ENCODE peak calls at places on chromosomes 4 and X, in four cellular contexts. One of them, this sample, is unnamed.
A peak's percentile ranks its signal among the peaks of the same experiment; 100 is the strongest.

GRCh38 chr4:110009526-110009925 is 96.8 kb downstream of the EGF start:
- DNase-seq in amniotic stem cell: no peak
- DNase-seq in NCI-H460: no peak
- DNase-seq in Karpas-422: no peak
- DNase-seq in this sample: no peak

GRCh38 chr4:176610594-176610993 is 182.1 kb downstream of the VEGFC start:
- DNase-seq in NCI-H460: no peak
- DNase-seq in Karpas-422: no peak
- DNase-seq in amniotic stem cell: no peak
- DNase-seq in this sample: no peak

GRCh38 chrX:124358796-124359386 is 12.5 kb downstream of the SH2D1A start:
- DNase-seq in Karpas-422: no peak
- DNase-seq in NCI-H460: no peak
- DNase-seq in amniotic stem cell: no peak
- DNase-seq in this sample: no peak

GRCh38 chr4:105815701-105816100 is 79.6 kb upstream of the NPNT start:
- DNase-seq in NCI-H460: no peak
- DNase-seq in amniotic stem cell: no peak
- DNase-seq in Karpas-422: no peak
- DNase-seq in this sample: no peak

GRCh38 chr4:8644966-8645752 is 52.6 kb downstream of the CPZ start:
- DNase-seq in Karpas-422: no peak
- DNase-seq in amniotic stem cell: no peak
- DNase-seq in NCI-H460: no peak
- DNase-seq in this sample: no peak

GRCh38 chr4:150067859-150068258 is 10.4 kb upstream of the DCLK2 start:
- DNase-seq in amniotic stem cell: no peak
- DNase-seq in Karpas-422: no peak
- DNase-seq in NCI-H460: no peak
- DNase-seq in this sample: no peak

GRCh38 chr4:48778431-48779094 is 1.5 kb downstream of the FRYL start:
- DNase-seq in NCI-H460: no peak
- DNase-seq in amniotic stem cell: no peak
- DNase-seq in Karpas-422: peak; percentile 54
- DNase-seq in this sample: peak; percentile 60

GRCh38 chr4:138609943-138610350 is 367.8 kb upstream of the SLC7A11 start:
- DNase-seq in amniotic stem cell: peak; percentile 54
- DNase-seq in Karpas-422: no peak
- DNase-seq in NCI-H460: no peak
- DNase-seq in this sample: peak; percentile 54

GRCh38 chr4:166075599-166075998 is 202.6 kb downstream of the TLL1 start:
- DNase-seq in Karpas-422: no peak
- DNase-seq in NCI-H460: no peak
- DNase-seq in amniotic stem cell: no peak
- DNase-seq in this sample: no peak

GRCh38 chr4:122167369-122167768 is 15.2 kb downstream of the BLTP1 start:
- DNase-seq in Karpas-422: no peak
- DNase-seq in NCI-H460: no peak
- DNase-seq in amniotic stem cell: no peak
- DNase-seq in this sample: no peak

GRCh38 chr4:24915121-24915922 is 2.5 kb upstream of the CCDC149 start:
- DNase-seq in Karpas-422: no peak
- DNase-seq in amniotic stem cell: no peak
- DNase-seq in NCI-H460: no peak
- DNase-seq in this sample: peak; percentile 26

GRCh38 chrX:11423362-11423818 is 130.2 kb downstream of the AMELX start:
- DNase-seq in Karpas-422: no peak
- DNase-seq in amniotic stem cell: no peak
- DNase-seq in NCI-H460: no peak
- DNase-seq in this sample: peak; percentile 81

GRCh38 chr4:13665711-13666660 is 38.5 kb upstream of the BOD1L1 start:
- DNase-seq in Karpas-422: no peak
- DNase-seq in amniotic stem cell: no peak
- DNase-seq in NCI-H460: no peak
- DNase-seq in this sample: no peak

GRCh38 chrX:997631-998137 is 214.8 kb downstream of the CRLF2 start:
- DNase-seq in Karpas-422: no peak
- DNase-seq in amniotic stem cell: no peak
- DNase-seq in NCI-H460: no peak
- DNase-seq in this sample: no peak

GRCh38 chrX:9644335-9644734 is 121.3 kb downstream of the GPR143 start:
- DNase-seq in NCI-H460: no peak
- DNase-seq in amniotic stem cell: no peak
- DNase-seq in Karpas-422: no peak
- DNase-seq in this sample: no peak

GRCh38 chr4:143617994-143618679 is 82.3 kb downstream of the FREM3 start:
- DNase-seq in Karpas-422: no peak
- DNase-seq in NCI-H460: no peak
- DNase-seq in amniotic stem cell: no peak
- DNase-seq in this sample: peak; percentile 14

GRCh38 chr4:6893449-6894085 is 16.1 kb upstream of the TBC1D14 start:
- DNase-seq in amniotic stem cell: no peak
- DNase-seq in NCI-H460: no peak
- DNase-seq in Karpas-422: no peak
- DNase-seq in this sample: peak; percentile 28

GRCh38 chr4:138868562-138868961 is 147.0 kb upstream of the NOCT start:
- DNase-seq in amniotic stem cell: no peak
- DNase-seq in Karpas-422: no peak
- DNase-seq in NCI-H460: no peak
- DNase-seq in this sample: peak; percentile 6

GRCh38 chrX:292900-293897 is 12.0 kb downstream of the PLCXD1 start:
- DNase-seq in amniotic stem cell: no peak
- DNase-seq in Karpas-422: no peak
- DNase-seq in NCI-H460: no peak
- DNase-seq in this sample: no peak

GRCh38 chr4:41748074-41748787 is at the start of gene PHOX2B:
- DNase-seq in Karpas-422: no peak
- DNase-seq in amniotic stem cell: no peak
- DNase-seq in NCI-H460: no peak
- DNase-seq in this sample: no peak

GRCh38 chr4:73486497-73486896 is 5.0 kb downstream of the AFM start:
- DNase-seq in amniotic stem cell: no peak
- DNase-seq in Karpas-422: no peak
- DNase-seq in NCI-H460: no peak
- DNase-seq in this sample: no peak

GRCh38 chrX:27463187-27463586 is at the start of gene PPP4R3C:
- DNase-seq in NCI-H460: no peak
- DNase-seq in amniotic stem cell: no peak
- DNase-seq in Karpas-422: no peak
- DNase-seq in this sample: no peak

GRCh38 chrX:19785647-19786046 is 101.8 kb downstream of the SH3KBP1 start:
- DNase-seq in Karpas-422: no peak
- DNase-seq in NCI-H460: no peak
- DNase-seq in amniotic stem cell: no peak
- DNase-seq in this sample: peak; percentile 11

GRCh38 chr4:1192493-1193205 is 20.3 kb upstream of the SPON2 start:
- DNase-seq in amniotic stem cell: no peak
- DNase-seq in Karpas-422: no peak
- DNase-seq in NCI-H460: no peak
- DNase-seq in this sample: no peak

GRCh38 chrX:129965166-129965565 is 17.3 kb upstream of the BCORL1 start:
- DNase-seq in amniotic stem cell: no peak
- DNase-seq in NCI-H460: no peak
- DNase-seq in Karpas-422: no peak
- DNase-seq in this sample: no peak

GRCh38 chr4:186606593-186606992 is 51.2 kb upstream of the MTNR1A start:
- DNase-seq in NCI-H460: peak; percentile 19
- DNase-seq in Karpas-422: no peak
- DNase-seq in amniotic stem cell: peak; percentile 64
- DNase-seq in this sample: peak; percentile 46